ENCODE peak calls at places on chromosomes 7 and 10, in five cellular contexts. One of them, this sample, is unnamed.

GRCh38 chr10:89466599-89467035 is 52.2 kb downstream of the IFIT5 start:
- DNase-seq in mucosa of gallbladder: no peak
- DNase-seq in H9: no peak
- DNase-seq in activated naive CD4-positive, alpha-beta T cell: no peak
- DNase-seq in Right ventricle myocardium inferior: no peak
- DNase-seq in this sample: no peak

GRCh38 chr10:109914966-109915365 is 8.3 kb downstream of the XPNPEP1 start:
- DNase-seq in activated naive CD4-positive, alpha-beta T cell: no peak
- DNase-seq in mucosa of gallbladder: peak
- DNase-seq in Right ventricle myocardium inferior: no peak
- DNase-seq in H9: peak
- DNase-seq in this sample: no peak

GRCh38 chr10:52279546-52279945 is 34.5 kb upstream of the DKK1 start:
- DNase-seq in H9: no peak
- DNase-seq in Right ventricle myocardium inferior: no peak
- DNase-seq in activated naive CD4-positive, alpha-beta T cell: no peak
- DNase-seq in mucosa of gallbladder: no peak
- DNase-seq in this sample: no peak

GRCh38 chr7:106110885-106111670 is 1.0 kb downstream of the SYPL1 start:
- DNase-seq in mucosa of gallbladder: no peak
- DNase-seq in H9: no peak
- DNase-seq in Right ventricle myocardium inferior: no peak
- DNase-seq in activated naive CD4-positive, alpha-beta T cell: no peak
- DNase-seq in this sample: peak

GRCh38 chr10:6144609-6145413 is 56.0 kb downstream of the RBM17 start:
- DNase-seq in Right ventricle myocardium inferior: peak
- DNase-seq in activated naive CD4-positive, alpha-beta T cell: peak
- DNase-seq in H9: peak
- DNase-seq in mucosa of gallbladder: peak
- DNase-seq in this sample: no peak

GRCh38 chr10:4918236-4918635 is 45.0 kb upstream of the AKR1C1 start:
- DNase-seq in Right ventricle myocardium inferior: no peak
- DNase-seq in H9: no peak
- DNase-seq in activated naive CD4-positive, alpha-beta T cell: no peak
- DNase-seq in mucosa of gallbladder: no peak
- DNase-seq in this sample: no peak

GRCh38 chr10:25493122-25493893 is 318.5 kb downstream of the GPR158 start:
- DNase-seq in H9: peak
- DNase-seq in mucosa of gallbladder: no peak
- DNase-seq in Right ventricle myocardium inferior: no peak
- DNase-seq in activated naive CD4-positive, alpha-beta T cell: no peak
- DNase-seq in this sample: no peak

GRCh38 chr7:113159746-113160339 is 41.5 kb upstream of the SMIM30 start:
- DNase-seq in Right ventricle myocardium inferior: no peak
- DNase-seq in H9: peak
- DNase-seq in activated naive CD4-positive, alpha-beta T cell: no peak
- DNase-seq in mucosa of gallbladder: peak
- DNase-seq in this sample: peak

GRCh38 chr7:104931181-104931781 is 82.7 kb upstream of the KMT2E start:
- DNase-seq in Right ventricle myocardium inferior: no peak
- DNase-seq in mucosa of gallbladder: no peak
- DNase-seq in H9: no peak
- DNase-seq in activated naive CD4-positive, alpha-beta T cell: no peak
- DNase-seq in this sample: peak

GRCh38 chr7:150307904-150308303 is 15.3 kb upstream of the LRRC61 start:
- DNase-seq in activated naive CD4-positive, alpha-beta T cell: no peak
- DNase-seq in mucosa of gallbladder: no peak
- DNase-seq in Right ventricle myocardium inferior: no peak
- DNase-seq in H9: peak
- DNase-seq in this sample: no peak

GRCh38 chr7:1065263-1066260 is 21.2 kb downstream of the GPR146 start:
- DNase-seq in mucosa of gallbladder: peak
- DNase-seq in Right ventricle myocardium inferior: peak
- DNase-seq in activated naive CD4-positive, alpha-beta T cell: peak
- DNase-seq in H9: peak
- DNase-seq in this sample: peak

GRCh38 chr7:40716052-40716451 is 581.2 kb downstream of the SUGCT start:
- DNase-seq in Right ventricle myocardium inferior: no peak
- DNase-seq in activated naive CD4-positive, alpha-beta T cell: no peak
- DNase-seq in H9: no peak
- DNase-seq in mucosa of gallbladder: no peak
- DNase-seq in this sample: no peak

GRCh38 chr7:156998988-156999610 is 11.4 kb downstream of the MNX1 start:
- DNase-seq in mucosa of gallbladder: no peak
- DNase-seq in Right ventricle myocardium inferior: no peak
- DNase-seq in activated naive CD4-positive, alpha-beta T cell: no peak
- DNase-seq in H9: no peak
- DNase-seq in this sample: peak

GRCh38 chr10:43304687-43305333 is 37.9 kb upstream of the RASGEF1A start:
- DNase-seq in mucosa of gallbladder: peak
- DNase-seq in H9: peak
- DNase-seq in activated naive CD4-positive, alpha-beta T cell: peak
- DNase-seq in Right ventricle myocardium inferior: peak
- DNase-seq in this sample: no peak

GRCh38 chr7:47282790-47283496 is 299.0 kb downstream of the TNS3 start:
- DNase-seq in mucosa of gallbladder: no peak
- DNase-seq in activated naive CD4-positive, alpha-beta T cell: no peak
- DNase-seq in H9: no peak
- DNase-seq in Right ventricle myocardium inferior: no peak
- DNase-seq in this sample: no peak

GRCh38 chr10:29746080-29746797 is 111.5 kb upstream of the SVIL start:
- DNase-seq in Right ventricle myocardium inferior: no peak
- DNase-seq in mucosa of gallbladder: no peak
- DNase-seq in activated naive CD4-positive, alpha-beta T cell: no peak
- DNase-seq in H9: no peak
- DNase-seq in this sample: no peak

GRCh38 chr10:81570349-81570748 is 304.6 kb upstream of the NRG3 start:
- DNase-seq in activated naive CD4-positive, alpha-beta T cell: no peak
- DNase-seq in mucosa of gallbladder: no peak
- DNase-seq in Right ventricle myocardium inferior: no peak
- DNase-seq in H9: no peak
- DNase-seq in this sample: no peak

GRCh38 chr10:126233721-126234120 is 154.6 kb downstream of the ADAM12 start:
- DNase-seq in Right ventricle myocardium inferior: no peak
- DNase-seq in H9: no peak
- DNase-seq in mucosa of gallbladder: no peak
- DNase-seq in activated naive CD4-positive, alpha-beta T cell: no peak
- DNase-seq in this sample: no peak

GRCh38 chr7:49099587-49100326 is 175.4 kb downstream of the CDC14C start:
- DNase-seq in Right ventricle myocardium inferior: no peak
- DNase-seq in mucosa of gallbladder: no peak
- DNase-seq in activated naive CD4-positive, alpha-beta T cell: no peak
- DNase-seq in H9: no peak
- DNase-seq in this sample: no peak

GRCh38 chr7:68224041-68224534 is 1227.5 kb downstream of the TYW1 start:
- DNase-seq in Right ventricle myocardium inferior: no peak
- DNase-seq in mucosa of gallbladder: no peak
- DNase-seq in activated naive CD4-positive, alpha-beta T cell: no peak
- DNase-seq in H9: no peak
- DNase-seq in this sample: peak

GRCh38 chr7:101736077-101736476 is 81.3 kb upstream of the CUX1 start:
- DNase-seq in mucosa of gallbladder: no peak
- DNase-seq in Right ventricle myocardium inferior: no peak
- DNase-seq in activated naive CD4-positive, alpha-beta T cell: no peak
- DNase-seq in H9: no peak
- DNase-seq in this sample: no peak

GRCh38 chr10:50625663-50626062 is 1.9 kb upstream of the SGMS1 start:
- DNase-seq in H9: no peak
- DNase-seq in mucosa of gallbladder: no peak
- DNase-seq in activated naive CD4-positive, alpha-beta T cell: no peak
- DNase-seq in Right ventricle myocardium inferior: no peak
- DNase-seq in this sample: no peak

GRCh38 chr10:88118769-88119559 is 255.5 kb downstream of the PTEN start:
- DNase-seq in mucosa of gallbladder: no peak
- DNase-seq in H9: no peak
- DNase-seq in Right ventricle myocardium inferior: no peak
- DNase-seq in activated naive CD4-positive, alpha-beta T cell: no peak
- DNase-seq in this sample: no peak

GRCh38 chr10:133528845-133529575 is 1.8 kb downstream of the CYP2E1 start:
- DNase-seq in Right ventricle myocardium inferior: no peak
- DNase-seq in mucosa of gallbladder: no peak
- DNase-seq in activated naive CD4-positive, alpha-beta T cell: no peak
- DNase-seq in H9: no peak
- DNase-seq in this sample: no peak

GRCh38 chr10:133236411-133237240 is 1.0 kb upstream of the VENTX start:
- DNase-seq in mucosa of gallbladder: no peak
- DNase-seq in H9: no peak
- DNase-seq in Right ventricle myocardium inferior: no peak
- DNase-seq in activated naive CD4-positive, alpha-beta T cell: no peak
- DNase-seq in this sample: no peak

GRCh38 chr10:43901744-43902504 is 253.2 kb upstream of the ZNF32 start:
- DNase-seq in H9: no peak
- DNase-seq in Right ventricle myocardium inferior: no peak
- DNase-seq in mucosa of gallbladder: no peak
- DNase-seq in activated naive CD4-positive, alpha-beta T cell: no peak
- DNase-seq in this sample: no peak

GRCh38 chr7:2626498-2627117 is 5.2 kb upstream of the TTYH3 start:
- DNase-seq in Right ventricle myocardium inferior: no peak
- DNase-seq in H9: no peak
- DNase-seq in activated naive CD4-positive, alpha-beta T cell: no peak
- DNase-seq in mucosa of gallbladder: peak
- DNase-seq in this sample: peak

GRCh38 chr10:77228559-77228958 is 409.0 kb downstream of the KCNMA1 start:
- DNase-seq in H9: no peak
- DNase-seq in Right ventricle myocardium inferior: no peak
- DNase-seq in activated naive CD4-positive, alpha-beta T cell: no peak
- DNase-seq in mucosa of gallbladder: no peak
- DNase-seq in this sample: peak

GRCh38 chr10:103333934-103334520 is 16.9 kb downstream of the PCGF6 start:
- DNase-seq in Right ventricle myocardium inferior: no peak
- DNase-seq in mucosa of gallbladder: no peak
- DNase-seq in H9: no peak
- DNase-seq in activated naive CD4-positive, alpha-beta T cell: no peak
- DNase-seq in this sample: peak

GRCh38 chr7:64869912-64870562 is 33.0 kb upstream of the ZNF273 start:
- DNase-seq in Right ventricle myocardium inferior: no peak
- DNase-seq in mucosa of gallbladder: peak
- DNase-seq in activated naive CD4-positive, alpha-beta T cell: no peak
- DNase-seq in H9: peak
- DNase-seq in this sample: no peak